ENCODE peak calls at places on chromosomes 16 and 17, in ten cellular contexts. Z, I, L, F, J, V, Y, U, W and H are unnamed samples.

GRCh38 chr16:12999368-12999767 is 98.0 kb downstream of the SHISA9 start:
- DNase-seq in Z (no peak), I (no peak), L (no peak), F (no peak), J (no peak), V (no peak), Y (no peak), U (no peak), W (no peak), H (no peak)

GRCh38 chr17:80892900-80893603 is 98.6 kb upstream of the CHMP6 start:
- DNase-seq in Z (peak; percentile 36), I (peak; percentile 41), L (no peak), F (peak; percentile 92), J (peak; percentile 26), V (no peak), Y (peak; percentile 53), U (peak; percentile 37), W (peak; percentile 68), H (no peak)

GRCh38 chr16:85316321-85316919 is 204.1 kb upstream of the CIBAR2 start:
- DNase-seq in Z (peak; percentile 61), I (peak; percentile 76), L (no peak), F (peak; percentile 77), J (no peak), V (no peak), Y (peak; percentile 28), U (peak; percentile 43), W (no peak), H (peak; percentile 71)

GRCh38 chr17:30717290-30718098 is 107.0 kb downstream of the CRLF3 start:
- DNase-seq in Z (no peak), I (no peak), L (no peak), F (no peak), J (no peak), V (no peak), Y (no peak), U (no peak), W (peak; percentile 11), H (no peak)

GRCh38 chr16:10752843-10753523 is 9.3 kb downstream of the NUBP1 start:
- DNase-seq in Z (no peak), I (no peak), L (no peak), F (no peak), J (no peak), V (no peak), Y (no peak), U (no peak), W (no peak), H (no peak)

GRCh38 chr17:9928601-9929341 is 23.7 kb upstream of the RCVRN start:
- DNase-seq in Z (no peak), I (peak; percentile 90), L (no peak), F (peak; percentile 75), J (peak; percentile 48), V (peak; percentile 42), Y (peak; percentile 23), U (peak; percentile 76), W (no peak), H (no peak)

GRCh38 chr17:2837147-2837561 is 40.9 kb downstream of the RAP1GAP2 start:
- DNase-seq in Z (no peak), I (no peak), L (peak; percentile 39), F (no peak), J (no peak), V (no peak), Y (no peak), U (no peak), W (no peak), H (no peak)

GRCh38 chr17:57603978-57604377 is 141.1 kb downstream of the CCDC182 start:
- DNase-seq in Z (no peak), I (no peak), L (no peak), F (no peak), J (no peak), V (no peak), Y (no peak), U (no peak), W (no peak), H (no peak)

GRCh38 chr17:48294989-48295892 is 134.8 kb downstream of the SKAP1 start:
- DNase-seq in Z (peak; percentile 76), I (peak; percentile 35), L (no peak), F (peak; percentile 29), J (peak; percentile 2), V (no peak), Y (no peak), U (no peak), W (no peak), H (peak; percentile 28)

GRCh38 chr16:62038646-62039045 is 2.4 kb upstream of the CDH8 start:
- DNase-seq in Z (no peak), I (no peak), L (no peak), F (no peak), J (no peak), V (no peak), Y (no peak), U (no peak), W (no peak), H (no peak)

GRCh38 chr17:38591759-38592241 is 14.0 kb downstream of the SRCIN1 start:
- DNase-seq in Z (no peak), I (no peak), L (no peak), F (no peak), J (no peak), V (no peak), Y (no peak), U (peak; percentile 38), W (no peak), H (no peak)

GRCh38 chr16:58459344-58460218 is 40.4 kb upstream of the NDRG4 start:
- DNase-seq in Z (peak; percentile 87), I (peak; percentile 75), L (no peak), F (peak; percentile 55), J (peak; percentile 63), V (no peak), Y (no peak), U (no peak), W (no peak), H (no peak)

GRCh38 chr16:11914210-11914758 is 1.5 kb downstream of the GSPT1 start:
- DNase-seq in Z (peak; percentile 55), I (no peak), L (no peak), F (no peak), J (no peak), V (no peak), Y (no peak), U (no peak), W (no peak), H (no peak)

GRCh38 chr16:80056334-80056733 is 455.8 kb upstream of the MAF start:
- DNase-seq in Z (no peak), I (no peak), L (no peak), F (no peak), J (peak; percentile 16), V (no peak), Y (no peak), U (peak; percentile 85), W (no peak), H (no peak)

GRCh38 chr16:5468488-5468887 is 370.9 kb upstream of the EEF2KMT start:
- DNase-seq in Z (no peak), I (no peak), L (no peak), F (no peak), J (no peak), V (no peak), Y (no peak), U (no peak), W (no peak), H (no peak)

GRCh38 chr16:81590714-81591537 is 146.3 kb downstream of the CMIP start:
- DNase-seq in Z (no peak), I (no peak), L (no peak), F (no peak), J (no peak), V (no peak), Y (no peak), U (no peak), W (no peak), H (no peak)

GRCh38 chr17:78376161-78376560 is 2.3 kb upstream of the PGS1 start:
- DNase-seq in Z (no peak), I (no peak), L (no peak), F (no peak), J (no peak), V (no peak), Y (no peak), U (no peak), W (no peak), H (no peak)

GRCh38 chr17:44940321-44940720 is 7.3 kb downstream of the KIF18B start:
- DNase-seq in Z (no peak), I (peak; percentile 68), L (no peak), F (peak; percentile 56), J (no peak), V (no peak), Y (no peak), U (peak; percentile 38), W (no peak), H (no peak)

GRCh38 chr16:63315229-63315628 is 1279.0 kb upstream of the CDH8 start:
- DNase-seq in Z (no peak), I (peak; percentile 61), L (no peak), F (no peak), J (no peak), V (no peak), Y (no peak), U (no peak), W (no peak), H (no peak)

GRCh38 chr16:12819126-12820117 is 15.7 kb upstream of the CPPED1 start:
- DNase-seq in Z (peak; percentile 60), I (peak; percentile 63), L (peak; percentile 65), F (peak; percentile 64), J (peak; percentile 25), V (no peak), Y (peak; percentile 20), U (peak; percentile 57), W (peak; percentile 94), H (peak; percentile 63)

GRCh38 chr16:19980866-19981265 is 92.8 kb downstream of the GPR139 start:
- DNase-seq in Z (peak; percentile 11), I (peak; percentile 39), L (no peak), F (no peak), J (no peak), V (no peak), Y (no peak), U (no peak), W (no peak), H (peak; percentile 15)

GRCh38 chr17:6011241-6011640 is 58.9 kb upstream of the WSCD1 start:
- DNase-seq in Z (no peak), I (no peak), L (no peak), F (no peak), J (no peak), V (no peak), Y (no peak), U (no peak), W (no peak), H (no peak)

GRCh38 chr16:19830902-19831555 is 53.6 kb downstream of the GPRC5B start:
- DNase-seq in Z (peak; percentile 63), I (no peak), L (no peak), F (no peak), J (no peak), V (no peak), Y (no peak), U (no peak), W (no peak), H (no peak)

GRCh38 chr16:72818286-72818845 is 229.6 kb downstream of the ZFHX3 start:
- DNase-seq in Z (no peak), I (no peak), L (no peak), F (no peak), J (no peak), V (no peak), Y (no peak), U (no peak), W (no peak), H (no peak)

GRCh38 chr16:21150375-21151001 is at the start of gene DNAH3:
- DNase-seq in Z (no peak), I (peak; percentile 20), L (no peak), F (no peak), J (no peak), V (no peak), Y (peak; percentile 18), U (no peak), W (no peak), H (no peak)

GRCh38 chr17:67336859-67337258 is 29.5 kb downstream of the PSMD12 start:
- DNase-seq in Z (no peak), I (no peak), L (no peak), F (no peak), J (no peak), V (no peak), Y (no peak), U (no peak), W (no peak), H (no peak)

GRCh38 chr17:81885869-81886548 is 5.4 kb downstream of the ALYREF start:
- DNase-seq in Z (no peak), I (no peak), L (no peak), F (no peak), J (no peak), V (no peak), Y (no peak), U (peak; percentile 61), W (no peak), H (no peak)

GRCh38 chr16:11794991-11795886 is 1.8 kb downstream of the ZC3H7A start:
- DNase-seq in Z (no peak), I (no peak), L (no peak), F (no peak), J (no peak), V (no peak), Y (no peak), U (peak; percentile 73), W (no peak), H (no peak)